ENCODE peak calls at places on chromosomes 6 and 20, in five cellular contexts. V is uterus, P is tibial nerve, J is fibroblast of lung, Y is K562. L is an unnamed sample. For H3K36me3, the result is how much of the 10 kb centered on the place peaks cover.

GRCh38 chr6:40210628-40211056 is 276.4 kb upstream of the MOCS1 start:
- DNase-seq in V (no peak), P (no peak), J (no peak), Y (no peak), L (no peak)

GRCh38 chr6:26569433-26569764 is 27.4 kb upstream of the ABT1 start:
- DNase-seq in Y (no peak), P (no peak), V (no peak), J (no peak), L (no peak)

GRCh38 chr6:149840345-149841075 is 23.6 kb downstream of the LRP11 start:
- DNase-seq in Y (peak), J (peak), V (peak), P (peak), L (peak)

GRCh38 chr20:38586181-38586525 is 5.2 kb downstream of the ADIG start:
- DNase-seq in J (no peak), Y (no peak), P (no peak), V (no peak), L (no peak)

GRCh38 chr6:14943116-14943515 is 302.8 kb upstream of the JARID2 start:
- DNase-seq in J (no peak), P (no peak), Y (no peak), V (no peak), L (no peak)

GRCh38 chr6:138965291-138965874 is 22.7 kb downstream of the REPS1 start:
- DNase-seq in Y (no peak), V (no peak), P (no peak), J (no peak), L (no peak)

GRCh38 chr6:57207141-57207540 is 15.0 kb downstream of the RAB23 start:
- DNase-seq in P (no peak), V (no peak), Y (no peak), J (peak), L (peak)

GRCh38 chr20:10359621-10360040 is 74.4 kb downstream of the MKKS start:
- DNase-seq in J (peak), Y (no peak), P (no peak), V (no peak), L (peak)

GRCh38 chr6:31680226-31680840 is 534 bp downstream of the LY6G5C start:
- DNase-seq in P (no peak), V (no peak), Y (no peak), J (no peak), L (no peak)

GRCh38 chr6:169398342-169399105 is 144.9 kb upstream of the THBS2 start:
- DNase-seq in P (no peak), V (no peak), J (no peak), Y (no peak), L (no peak)

GRCh38 chr6:146914563-146915483 is 289.4 kb upstream of the STXBP5 start:
- DNase-seq in Y (peak), J (peak), V (peak), P (no peak), L (no peak)

GRCh38 chr6:15596241-15596896 is 66.5 kb downstream of the DTNBP1 start:
- DNase-seq in P (no peak), J (no peak), Y (no peak), V (no peak), L (no peak)

GRCh38 chr20:43955244-43956191 is 40.9 kb downstream of the TOX2 start:
- DNase-seq in J (peak), Y (no peak), V (no peak), P (no peak), L (no peak)

GRCh38 chr6:24194968-24195700 is 69.1 kb downstream of the NRSN1 start:
- DNase-seq in Y (no peak), P (no peak), V (no peak), J (no peak), L (no peak)

GRCh38 chr6:70312165-70312564 is 9.3 kb upstream of the COL9A1 start:
- DNase-seq in J (peak), P (no peak), V (no peak), Y (no peak), L (peak)

GRCh38 chr6:146819596-146820320 is 221.0 kb downstream of the ADGB start:
- DNase-seq in P (no peak), Y (no peak), J (peak), V (no peak), L (no peak)

GRCh38 chr6:159683722-159684304 is 9.2 kb downstream of the SOD2 start:
- DNase-seq in Y (no peak), V (no peak), P (no peak), J (no peak), L (no peak)

GRCh38 chr6:159680104-159680503 is 12.9 kb downstream of the SOD2 start:
- DNase-seq in P (no peak), Y (no peak), V (no peak), J (peak), L (no peak)

GRCh38 chr6:159682265-159682664 is 10.8 kb downstream of the SOD2 start:
- DNase-seq in Y (no peak), P (no peak), J (no peak), V (no peak), L (no peak)

GRCh38 chr6:159679091-159680077 is 13.7 kb downstream of the SOD2 start:
- DNase-seq in V (no peak), P (no peak), Y (no peak), J (peak), L (no peak)

GRCh38 chr6:159681104-159681503 is 11.9 kb downstream of the SOD2 start:
- DNase-seq in P (no peak), J (no peak), V (no peak), Y (no peak), L (no peak)
- H3K36me3 ChIP-seq in P (under half), J (under half), V (under half), Y (half or more), L (under half)

DNA sequence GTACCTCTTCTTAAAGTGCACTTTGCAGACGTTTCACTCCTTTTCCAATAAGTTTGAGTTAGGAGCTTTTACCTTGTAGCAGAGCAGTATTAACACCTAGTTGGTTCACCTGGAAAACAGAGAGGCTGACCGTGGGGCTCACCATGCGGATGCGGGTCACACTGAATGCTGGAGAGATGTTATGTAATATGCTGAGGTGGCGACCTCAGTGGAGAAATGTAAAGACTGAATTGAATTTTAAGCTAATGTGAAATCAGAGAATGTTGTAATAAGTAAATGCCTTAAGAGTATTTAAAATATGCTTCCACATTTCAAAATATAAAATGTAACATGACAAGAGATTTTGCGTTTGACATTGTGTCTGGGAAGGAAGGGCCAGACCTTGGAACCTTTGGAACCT is 9.9 kb upstream of the EFCAB8 start:
- DNase-seq in P (no peak), J (no peak), Y (no peak), V (no peak), L (no peak)
- H3K36me3 ChIP-seq in P (under half), J (under half), Y (half or more), V (under half), L (under half)

GRCh38 chr6:43468748-43469681 is 8.4 kb upstream of the TJAP1 start:
- DNase-seq in Y (no peak), V (no peak), J (no peak), P (no peak), L (no peak)

GRCh38 chr6:43465978-43466377 is 10.6 kb upstream of the DLK2 start:
- DNase-seq in P (no peak), Y (no peak), J (no peak), V (no peak), L (no peak)

GRCh38 chr6:43467752-43468151 is 9.6 kb upstream of the TJAP1 start:
- DNase-seq in P (no peak), V (no peak), J (no peak), Y (no peak), L (no peak)

GRCh38 chr6:43469947-43470346 is 7.4 kb upstream of the TJAP1 start:
- DNase-seq in P (no peak), Y (no peak), V (no peak), J (no peak), L (no peak)

DNA sequence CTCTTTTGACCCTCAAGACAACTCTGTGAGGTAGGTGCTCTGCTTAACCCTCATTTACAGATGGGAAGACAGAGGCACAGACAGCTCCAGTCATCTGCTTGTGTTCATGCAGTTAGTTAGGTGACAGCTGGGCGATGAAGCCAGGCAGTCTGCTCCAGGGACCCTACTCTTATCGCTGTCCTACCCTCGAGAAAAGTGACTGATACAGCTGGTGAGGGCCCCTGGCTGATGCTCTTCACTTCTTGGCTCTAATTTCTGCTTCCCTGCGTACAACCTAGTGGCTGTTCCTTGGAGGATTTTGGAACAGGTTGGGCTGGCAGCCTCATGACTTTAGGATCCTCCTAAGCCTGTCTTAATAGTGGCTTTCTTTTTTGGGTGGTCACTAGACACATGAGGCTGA is 9.1 kb upstream of the TJAP1 start:
- DNase-seq in Y (no peak), J (no peak), V (no peak), P (no peak), L (no peak)
- H3K36me3 ChIP-seq in Y (under half), J (under half), V (under half), P (under half), L (under half)

GRCh38 chr20:48705208-48706115 is 122.3 kb downstream of the PREX1 start:
- DNase-seq in J (no peak), V (no peak), P (no peak), Y (no peak), L (no peak)

GRCh38 chr20:48703511-48704219 is 124.1 kb downstream of the PREX1 start:
- DNase-seq in J (no peak), Y (no peak), V (no peak), P (no peak), L (no peak)

GRCh38 chr20:48703107-48703506 is 124.7 kb downstream of the PREX1 start:
- DNase-seq in Y (no peak), V (no peak), P (no peak), J (no peak), L (no peak)

GRCh38 chr20:48706116-48706656 is 121.6 kb downstream of the PREX1 start:
- DNase-seq in P (no peak), Y (no peak), V (no peak), J (no peak), L (peak)

DNA sequence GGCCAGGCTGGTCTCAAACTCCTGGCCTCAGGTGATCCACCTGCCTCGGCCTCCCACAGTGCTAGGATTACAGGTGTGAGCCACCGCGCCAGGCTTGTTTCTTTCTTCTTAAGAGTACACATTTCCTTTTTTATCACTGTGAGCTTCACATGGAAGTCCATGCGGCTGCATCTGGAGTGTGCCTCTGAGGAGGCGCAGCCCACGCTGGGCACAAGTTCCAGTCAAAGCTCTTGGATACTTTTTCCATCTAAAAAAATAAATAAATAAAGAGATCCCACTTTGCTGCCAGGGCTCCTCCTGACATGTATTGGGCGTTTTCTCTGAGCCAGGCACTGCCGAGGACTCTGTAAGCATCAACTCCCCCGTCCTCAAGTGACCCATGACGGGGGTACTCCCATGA is 123.0 kb downstream of the PREX1 start:
- DNase-seq in J (no peak), P (no peak), V (no peak), Y (no peak), L (no peak)
- H3K36me3 ChIP-seq in J (under half), P (under half), V (under half), Y (under half), L (under half)

GRCh38 chr6:30341728-30342127 is 3.2 kb upstream of the RPP21 start:
- DNase-seq in P (no peak), Y (no peak), V (no peak), J (no peak), L (no peak)

GRCh38 chr6:30340589-30341054 is 4.3 kb upstream of the RPP21 start:
- DNase-seq in J (peak), Y (peak), P (no peak), V (no peak), L (no peak)

GRCh38 chr6:30344191-30344867 is 627 bp upstream of the RPP21 start:
- DNase-seq in V (no peak), P (no peak), Y (peak), J (no peak), L (no peak)

GRCh38 chr6:30344868-30345671 is at the start of gene RPP21:
- DNase-seq in Y (peak), P (peak), J (peak), V (peak), L (peak)

GRCh38 chr6:30341249-30341648 is 3.7 kb upstream of the RPP21 start:
- DNase-seq in V (no peak), Y (no peak), P (no peak), J (no peak), L (no peak)
- H3K36me3 ChIP-seq in V (under half), Y (half or more), P (under half), J (under half), L (under half)

DNA sequence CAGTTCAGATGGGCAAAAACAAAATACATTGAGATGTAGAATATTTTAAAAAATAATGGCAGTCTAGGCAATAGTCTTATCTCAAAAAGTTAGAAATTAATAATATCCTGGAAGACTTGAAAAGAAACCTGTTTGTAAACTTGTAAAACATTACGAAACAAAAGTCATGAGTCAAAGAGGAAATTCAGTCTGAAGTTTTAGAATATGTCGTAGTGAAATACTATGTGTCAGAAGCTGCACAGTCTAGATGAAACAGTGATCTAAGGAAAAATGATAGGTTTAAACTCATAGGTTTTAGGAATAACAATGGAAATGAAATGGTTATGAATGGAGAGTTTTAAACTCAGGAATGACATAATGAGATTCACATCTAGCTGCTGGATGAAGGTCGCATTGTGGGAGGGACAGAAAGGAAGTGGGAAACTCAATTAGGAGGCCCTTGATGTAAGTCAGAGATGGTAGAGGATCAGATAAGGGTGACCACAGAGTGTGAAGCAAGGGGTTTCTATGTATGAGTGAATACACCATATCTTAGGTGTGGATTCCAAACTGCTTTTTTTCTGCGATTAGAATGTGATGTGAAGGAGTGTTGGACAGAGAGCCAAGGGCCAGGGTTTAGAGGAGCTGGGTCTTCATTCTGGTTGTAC is 2.8 kb downstream of the SNRPB2 start:
- DNase-seq in J (peak), Y (no peak), P (no peak), V (no peak), L (no peak)
- H3K36me3 ChIP-seq in J (under half), Y (half or more), P (under half), V (under half), L (under half)

GRCh38 chr6:44232676-44233559 is 9.5 kb downstream of the SLC29A1 start:
- DNase-seq in V (no peak), J (no peak), Y (no peak), P (no peak), L (no peak)

GRCh38 chr6:44235891-44236516 is 10.9 kb upstream of the HSP90AB1 start:
- DNase-seq in P (no peak), V (no peak), Y (no peak), J (no peak), L (no peak)

GRCh38 chr6:44233560-44234100 is 10.2 kb downstream of the SLC29A1 start:
- DNase-seq in J (no peak), Y (no peak), P (no peak), V (no peak), L (no peak)

GRCh38 chr6:44235269-44235668 is 11.6 kb upstream of the HSP90AB1 start:
- DNase-seq in V (no peak), Y (no peak), P (no peak), J (peak), L (no peak)

DNA sequence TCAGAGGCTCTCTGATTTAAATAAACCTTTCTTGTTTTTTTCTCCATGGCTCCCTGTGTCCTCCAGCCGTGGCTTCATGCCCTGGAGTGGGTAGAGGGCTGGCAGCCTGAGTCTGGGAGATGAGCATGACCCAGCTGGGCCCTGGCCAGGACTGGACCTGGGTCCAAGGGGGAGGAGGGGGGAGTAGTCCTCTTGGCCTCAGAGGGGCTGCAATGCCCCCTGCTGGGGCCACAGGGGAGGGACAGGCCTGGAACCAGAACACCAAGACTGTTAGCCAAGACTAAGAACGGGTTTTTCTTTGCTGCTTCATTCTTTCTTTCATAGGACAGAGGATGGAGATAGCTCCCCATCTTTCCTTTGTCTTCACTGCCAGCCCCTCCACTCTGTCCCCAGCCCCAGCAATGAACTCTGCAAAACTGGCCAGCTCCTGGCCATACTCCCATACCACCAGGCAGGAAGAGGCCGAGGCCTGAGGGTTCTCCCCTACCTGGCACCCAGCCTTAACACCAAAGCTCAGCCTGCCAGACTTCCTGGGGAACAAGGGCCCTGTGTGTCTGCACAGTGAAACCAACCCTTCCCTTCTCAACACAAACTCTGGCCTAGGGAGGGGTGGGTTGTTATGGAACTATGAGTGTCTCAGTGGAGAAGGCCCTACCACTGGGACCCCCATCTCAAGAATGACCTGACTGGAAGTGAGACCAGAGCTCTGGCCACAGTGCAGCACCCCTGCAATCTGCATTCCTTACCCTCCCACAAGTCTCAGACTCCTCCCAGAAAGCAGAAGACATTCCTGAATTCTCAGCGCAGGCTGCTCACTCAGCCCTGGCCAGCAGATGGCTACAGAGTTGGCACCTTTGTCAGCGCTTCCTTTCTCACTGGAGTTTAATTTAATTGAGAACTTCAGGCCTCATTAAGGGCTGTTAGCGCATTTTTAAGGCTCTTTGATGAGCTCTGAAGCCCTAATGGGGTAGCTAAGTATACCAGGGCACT is 11.0 kb downstream of the SLC29A1 start:
- DNase-seq in J (peak), Y (peak), V (peak), P (peak), L (peak)
- H3K36me3 ChIP-seq in J (under half), Y (half or more), V (under half), P (under half), L (under half)

L was measured in cardiac muscle cell.